ENCODE peak calls at places on chromosomes 6 and 20, in seven cellular contexts. T, H, D, S, K, G and Z are unnamed samples.

GRCh38 chr6:169921853-169922779 is 170.7 kb downstream of the ERMARD start:
- DNase-seq in S (no peak), H (no peak), G (no peak), K (no peak), D (no peak), T (no peak), Z (no peak)

GRCh38 chr6:33976425-33977360 is 169.2 kb downstream of the GRM4 start:
- DNase-seq in T (no peak), H (no peak), S (no peak), K (no peak), G (no peak), D (no peak), Z (no peak)

GRCh38 chr6:30007132-30007764 is 53.8 kb upstream of the POLR1H start:
- DNase-seq in H (peak), G (no peak), S (no peak), K (no peak), D (no peak), T (no peak), Z (no peak)

GRCh38 chr6:20370393-20370792 is 31.3 kb upstream of the E2F3 start:
- DNase-seq in H (no peak), S (no peak), D (no peak), K (no peak), T (no peak), G (no peak), Z (no peak)

GRCh38 chr6:32369678-32370077 is 2.0 kb downstream of the TSBP1 start:
- DNase-seq in S (peak), H (no peak), K (no peak), D (peak), G (peak), T (peak), Z (peak)

GRCh38 chr20:58651823-58652605 is 931 bp downstream of the STX16 start:
- DNase-seq in K (peak), G (peak), T (peak), D (peak), S (no peak), H (no peak), Z (no peak)

GRCh38 chr20:50689864-50690263 is 1.5 kb downstream of the RIPOR3 start:
- DNase-seq in G (no peak), H (no peak), T (no peak), S (no peak), K (peak), D (no peak), Z (no peak)

GRCh38 chr6:38640216-38640909 is 634 bp upstream of the BTBD9 start:
- DNase-seq in H (no peak), K (peak), D (no peak), G (peak), T (no peak), S (no peak), Z (peak)

GRCh38 chr20:22805219-22805618 is 220.8 kb upstream of the FOXA2 start:
- DNase-seq in D (peak), T (peak), G (peak), H (no peak), S (peak), K (peak), Z (peak)

GRCh38 chr6:159540883-159541282 is 152.2 kb downstream of the SOD2 start:
- DNase-seq in D (no peak), G (no peak), S (no peak), T (no peak), H (no peak), K (no peak), Z (no peak)

GRCh38 chr20:16713056-16713455 is 16.8 kb upstream of the SNRPB2 start:
- DNase-seq in D (no peak), G (no peak), K (no peak), T (no peak), H (no peak), S (no peak), Z (no peak)

GRCh38 chr6:133995296-133995695 is 42.3 kb downstream of the TBPL1 start:
- DNase-seq in D (no peak), G (no peak), H (no peak), K (peak), S (no peak), T (peak), Z (no peak)

GRCh38 chr6:89605861-89606260 is 32.7 kb downstream of the LYRM2 start:
- DNase-seq in K (no peak), D (no peak), H (no peak), S (no peak), G (no peak), T (no peak), Z (no peak)

GRCh38 chr6:168385380-168385779 is 55.6 kb upstream of the SMOC2 start:
- DNase-seq in S (no peak), G (no peak), T (no peak), H (no peak), K (no peak), D (no peak), Z (no peak)

GRCh38 chr6:106083618-106084017 is 2.5 kb upstream of the PRDM1 start:
- DNase-seq in S (no peak), G (no peak), D (no peak), H (no peak), K (no peak), T (no peak), Z (no peak)

GRCh38 chr6:155442562-155442961 is 13.1 kb downstream of the NOX3 start:
- DNase-seq in K (no peak), G (peak), S (no peak), D (no peak), H (no peak), T (no peak), Z (no peak)

GRCh38 chr6:3451498-3451897 is 5.4 kb downstream of the SLC22A23 start:
- DNase-seq in T (no peak), G (no peak), H (no peak), D (no peak), S (no peak), K (no peak), Z (no peak)

GRCh38 chr6:3326981-3327380 is 68.2 kb downstream of the PSMG4 start:
- DNase-seq in D (no peak), G (no peak), S (no peak), K (no peak), H (no peak), T (no peak), Z (no peak)

GRCh38 chr6:108945686-108946158 is 97.5 kb downstream of the ARMC2 start:
- DNase-seq in K (no peak), G (no peak), H (peak), D (no peak), S (no peak), T (no peak), Z (no peak)

GRCh38 chr20:18224968-18225568 is 63.3 kb upstream of the ZNF133 start:
- DNase-seq in D (peak), K (peak), H (no peak), S (peak), T (peak), G (peak), Z (no peak)

GRCh38 chr6:119327810-119328209 is 21.8 kb downstream of the MAN1A1 start:
- DNase-seq in H (no peak), G (no peak), D (no peak), S (no peak), T (no peak), K (no peak), Z (no peak)

GRCh38 chr20:25233016-25233772 is 14.7 kb upstream of the PYGB start:
- DNase-seq in D (peak), G (peak), H (no peak), S (no peak), K (peak), T (peak), Z (no peak)

GRCh38 chr20:5608448-5609161 is 141.6 kb upstream of the SHLD1 start:
- DNase-seq in K (peak), H (no peak), T (peak), D (no peak), G (peak), S (no peak), Z (no peak)

GRCh38 chr6:21840428-21840827 is 246.9 kb downstream of the SOX4 start:
- DNase-seq in K (no peak), S (peak), T (peak), H (no peak), G (peak), D (no peak), Z (no peak)

GRCh38 chr6:62371840-62372239 is 85.8 kb upstream of the KHDRBS2 start:
- DNase-seq in H (no peak), K (no peak), S (no peak), D (no peak), T (no peak), G (no peak), Z (no peak)

GRCh38 chr20:986733-987355 is 15.3 kb downstream of the RSPO4 start:
- DNase-seq in H (no peak), D (no peak), G (peak), K (no peak), S (no peak), T (no peak), Z (no peak)

GRCh38 chr6:63839485-63839884 is 203.9 kb downstream of the PHF3 start:
- DNase-seq in K (no peak), T (peak), H (no peak), S (no peak), G (no peak), D (no peak), Z (no peak)

GRCh38 chr20:63083831-63084562 is 77.2 kb upstream of the BHLHE23 start:
- DNase-seq in K (no peak), G (no peak), H (no peak), T (no peak), D (no peak), S (no peak), Z (no peak)

GRCh38 chr6:53896237-53896636 is 101.4 kb downstream of the LRRC1 start:
- DNase-seq in K (peak), H (no peak), S (no peak), D (peak), T (peak), G (no peak), Z (no peak)

GRCh38 chr20:62595491-62595890 is 46.8 kb upstream of the SLCO4A1 start:
- DNase-seq in T (peak), D (no peak), G (peak), H (no peak), S (peak), K (peak), Z (no peak)

GRCh38 chr20:49505518-49505917 is 23.1 kb upstream of the KCNB1 start:
- DNase-seq in S (no peak), G (no peak), D (no peak), H (peak), K (no peak), T (peak), Z (no peak)

GRCh38 chr6:119034827-119035458 is 43.5 kb downstream of the FAM184A start:
- DNase-seq in S (no peak), K (no peak), H (no peak), G (no peak), T (no peak), D (no peak), Z (no peak)

GRCh38 chr20:5215592-5216304 is 88.9 kb downstream of the CDS2 start:
- DNase-seq in K (no peak), D (peak), H (no peak), S (no peak), G (no peak), T (peak), Z (no peak)

GRCh38 chr20:18057106-18057993 is at the start of gene OVOL2:
- DNase-seq in S (no peak), H (no peak), T (no peak), G (peak), K (peak), D (no peak), Z (peak)

GRCh38 chr6:142478117-142478516 is 176.3 kb downstream of the ADGRG6 start:
- DNase-seq in H (no peak), D (no peak), G (peak), S (no peak), K (no peak), T (peak), Z (no peak)

GRCh38 chr6:5112065-5112799 is 27.1 kb downstream of the PPP1R3G start:
- DNase-seq in K (peak), H (no peak), G (peak), S (no peak), D (peak), T (peak), Z (peak)

GRCh38 chr20:57188056-57188455 is 78.4 kb downstream of the BMP7 start:
- DNase-seq in K (no peak), S (no peak), H (no peak), G (no peak), D (no peak), T (no peak), Z (no peak)
- H3K27ac ChIP-seq in K (no peak), S (no peak), H (no peak), G (no peak), D (peak), T (no peak), Z (no peak)

GRCh38 chr6:157429248-157429647 is 48.3 kb downstream of the ZDHHC14 start:
- DNase-seq in G (no peak), K (no peak), H (no peak), D (no peak), S (no peak), T (no peak), Z (no peak)
- H3K27ac ChIP-seq in G (no peak), K (no peak), H (peak), D (no peak), S (no peak), T (no peak), Z (no peak)

DNA sequence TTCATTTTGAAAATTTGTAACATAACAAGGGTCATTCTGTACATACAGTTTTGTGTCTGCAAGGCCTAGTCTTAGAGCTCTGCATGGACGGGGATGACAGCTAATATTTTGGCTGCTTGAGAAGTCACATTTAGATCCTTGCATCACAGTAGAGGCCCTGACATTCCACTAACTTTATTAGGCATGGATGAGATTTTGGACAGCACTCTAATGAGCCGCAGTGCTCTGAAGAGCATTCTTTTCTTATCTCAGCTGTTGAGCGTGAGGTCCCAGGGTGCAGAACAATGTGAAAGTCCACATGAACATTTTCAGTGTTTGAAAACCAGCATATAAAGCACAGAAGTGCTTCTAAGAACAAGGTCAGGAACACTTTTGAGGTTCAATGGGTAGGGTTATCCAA is 58.9 kb downstream of the IPCEF1 start:
- DNase-seq in S (no peak), K (no peak), D (no peak), G (no peak), T (no peak), H (no peak), Z (no peak)
- H3K27ac ChIP-seq in S (no peak), K (peak), D (peak), G (no peak), T (no peak), H (no peak), Z (peak)

GRCh38 chr6:151058021-151058733 is 181.6 kb upstream of the AKAP12 start:
- DNase-seq in H (no peak), D (no peak), S (no peak), G (no peak), T (no peak), K (no peak), Z (no peak)

GRCh38 chr6:151060096-151060741 is 179.5 kb upstream of the AKAP12 start:
- DNase-seq in D (peak), T (peak), K (peak), S (peak), H (no peak), G (peak), Z (peak)

GRCh38 chr6:151059612-151060095 is 180.1 kb upstream of the AKAP12 start:
- DNase-seq in S (no peak), H (no peak), G (peak), T (no peak), K (no peak), D (no peak), Z (no peak)

GRCh38 chr6:151063339-151063738 is 176.4 kb upstream of the AKAP12 start:
- DNase-seq in K (peak), H (no peak), T (peak), G (peak), D (no peak), S (no peak), Z (no peak)

DNA sequence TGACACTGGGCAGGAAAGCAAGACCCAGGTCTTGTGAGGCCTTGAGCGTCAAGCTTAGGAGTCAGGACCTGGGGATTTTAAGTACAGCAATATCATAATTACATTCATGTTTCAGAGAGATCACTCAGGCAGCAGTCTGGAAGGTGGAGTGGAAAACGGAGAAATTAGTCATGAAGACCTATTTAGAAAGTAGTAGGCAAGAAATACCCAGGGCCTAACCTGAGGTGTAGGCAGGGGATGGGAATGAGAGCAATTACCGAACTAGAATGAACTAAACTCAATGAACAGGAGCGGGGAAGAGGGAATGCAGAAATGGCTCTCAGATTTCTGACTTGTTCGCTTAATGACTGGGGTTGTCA is 179.0 kb upstream of the AKAP12 start:
- DNase-seq in H (no peak), S (no peak), T (no peak), G (peak), D (no peak), K (no peak), Z (no peak)
- H3K27ac ChIP-seq in H (peak), S (no peak), T (peak), G (peak), D (peak), K (peak), Z (peak)

DNA sequence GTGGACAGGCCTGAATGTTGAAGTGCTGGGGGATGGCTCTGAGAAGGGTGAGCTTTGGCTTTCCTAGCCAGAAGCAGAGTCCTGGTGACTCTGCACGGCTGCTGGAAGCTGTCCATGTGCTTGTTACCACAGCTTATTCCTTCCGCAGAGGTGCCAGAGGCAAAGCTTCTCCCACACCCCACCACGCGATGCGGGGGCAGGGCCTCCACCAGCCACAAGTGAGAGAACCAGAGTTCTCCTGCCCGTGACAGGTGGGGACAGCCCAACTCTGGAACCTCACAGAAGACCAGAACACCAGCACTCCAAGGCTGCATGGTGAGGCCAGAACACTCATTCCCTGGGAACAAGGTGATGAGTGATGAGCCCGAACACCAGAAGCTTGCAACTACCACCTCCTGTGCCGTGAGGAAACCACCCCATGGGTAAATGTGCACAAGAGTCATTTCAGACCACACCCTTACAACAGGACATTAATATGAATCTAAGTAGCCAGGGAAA is 36.7 kb downstream of the JAG1 start:
- DNase-seq in S (no peak), H (peak), G (peak), K (no peak), D (no peak), T (peak), Z (no peak)
- H3K27ac ChIP-seq in S (peak), H (peak), G (peak), K (no peak), D (no peak), T (peak), Z (peak)

GRCh38 chr6:80607814-80608391 is 501.4 kb downstream of the BCKDHB start:
- DNase-seq in G (peak), S (peak), D (peak), T (peak), K (peak), H (no peak), Z (peak)
- H3K27ac ChIP-seq in G (peak), S (peak), D (peak), T (peak), K (peak), H (no peak), Z (peak)

GRCh38 chr20:35714127-35714526 is 14.9 kb downstream of the ROMO1 start:
- DNase-seq in S (no peak), T (no peak), G (no peak), H (no peak), D (no peak), K (no peak), Z (no peak)

GRCh38 chr20:35718972-35719635 is 19.9 kb downstream of the ROMO1 start:
- DNase-seq in D (no peak), T (no peak), H (no peak), S (no peak), G (no peak), K (no peak), Z (no peak)

GRCh38 chr20:35711588-35712209 is 12.5 kb downstream of the ROMO1 start:
- DNase-seq in G (no peak), S (no peak), D (no peak), K (no peak), T (no peak), H (no peak), Z (no peak)

GRCh38 chr20:35716330-35716729 is 17.1 kb downstream of the ROMO1 start:
- DNase-seq in G (no peak), K (no peak), H (no peak), S (no peak), D (no peak), T (no peak), Z (no peak)

GRCh38 chr20:35715611-35716010 is 16.4 kb downstream of the ROMO1 start:
- DNase-seq in K (no peak), H (no peak), S (no peak), G (no peak), T (no peak), D (no peak), Z (no peak)
- H3K27ac ChIP-seq in K (no peak), H (no peak), S (no peak), G (no peak), T (no peak), D (no peak), Z (no peak)